ENCODE peak calls at places on chromosomes 16 and 17, in five cellular contexts. Z, T, S, B and R are unnamed samples.

GRCh38 chr17:45146616-45147101 is 1.6 kb upstream of the HEXIM1 start:
- DNase-seq in Z (no peak), T (peak), S (peak), B (peak), R (peak)

GRCh38 chr16:68992521-68992920 is 112.9 kb upstream of the HAS3 start:
- DNase-seq in Z (no peak), T (no peak), S (peak), B (peak), R (no peak)

GRCh38 chr16:85428899-85429775 is 184.0 kb upstream of the GSE1 start:
- DNase-seq in Z (peak), T (peak), S (no peak), B (no peak), R (no peak)

GRCh38 chr17:7972131-7972785 is 30.2 kb upstream of the GUCY2D start:
- DNase-seq in Z (peak), T (no peak), S (no peak), B (peak), R (no peak)

GRCh38 chr16:81699596-81699995 is 79.5 kb upstream of the PLCG2 start:
- DNase-seq in Z (peak), T (no peak), S (no peak), B (no peak), R (no peak)

GRCh38 chr17:47615766-47616424 is 33.8 kb upstream of the KPNB1 start:
- DNase-seq in Z (no peak), T (no peak), S (peak), B (peak), R (peak)

GRCh38 chr16:1650131-1650530 is 27.9 kb upstream of the JPT2 start:
- DNase-seq in Z (no peak), T (no peak), S (no peak), B (no peak), R (no peak)

GRCh38 chr17:27622160-27622559 is 8.8 kb upstream of the LGALS9 start:
- DNase-seq in Z (no peak), T (peak), S (no peak), B (no peak), R (no peak)

GRCh38 chr16:67528222-67528869 is at the start of gene RIPOR1:
- DNase-seq in Z (peak), T (peak), S (no peak), B (peak), R (no peak)

GRCh38 chr17:78715876-78716275 is 66.2 kb downstream of the CYTH1 start:
- DNase-seq in Z (no peak), T (no peak), S (no peak), B (no peak), R (no peak)

GRCh38 chr17:78172284-78173024 is 4.1 kb downstream of the SYNGR2 start:
- DNase-seq in Z (peak), T (peak), S (no peak), B (no peak), R (peak)

GRCh38 chr17:56659622-56660021 is 66.1 kb downstream of the NOG start:
- DNase-seq in Z (no peak), T (no peak), S (no peak), B (no peak), R (no peak)

GRCh38 chr17:73491648-73492047 is 152.6 kb downstream of the SDK2 start:
- DNase-seq in Z (no peak), T (no peak), S (no peak), B (no peak), R (no peak)

GRCh38 chr16:3444032-3444388 is 530 bp downstream of the NAA60 start:
- DNase-seq in Z (no peak), T (no peak), S (peak), B (peak), R (peak)

GRCh38 chr16:71900336-71900735 is 5.0 kb downstream of the IST1 start:
- DNase-seq in Z (no peak), T (no peak), S (no peak), B (no peak), R (peak)

GRCh38 chr16:88701541-88702363 is 4.5 kb downstream of the RNF166 start:
- DNase-seq in Z (no peak), T (no peak), S (no peak), B (no peak), R (no peak)

GRCh38 chr16:89052824-89053724 is 40.6 kb upstream of the ACSF3 start:
- DNase-seq in Z (no peak), T (peak), S (peak), B (no peak), R (no peak)

GRCh38 chr17:57739402-57740224 is 5.5 kb downstream of the CCDC182 start:
- DNase-seq in Z (no peak), T (no peak), S (no peak), B (peak), R (peak)

GRCh38 chr16:30499284-30499683 is 26.7 kb downstream of the ITGAL start:
- DNase-seq in Z (no peak), T (no peak), S (no peak), B (no peak), R (no peak)

DNA sequence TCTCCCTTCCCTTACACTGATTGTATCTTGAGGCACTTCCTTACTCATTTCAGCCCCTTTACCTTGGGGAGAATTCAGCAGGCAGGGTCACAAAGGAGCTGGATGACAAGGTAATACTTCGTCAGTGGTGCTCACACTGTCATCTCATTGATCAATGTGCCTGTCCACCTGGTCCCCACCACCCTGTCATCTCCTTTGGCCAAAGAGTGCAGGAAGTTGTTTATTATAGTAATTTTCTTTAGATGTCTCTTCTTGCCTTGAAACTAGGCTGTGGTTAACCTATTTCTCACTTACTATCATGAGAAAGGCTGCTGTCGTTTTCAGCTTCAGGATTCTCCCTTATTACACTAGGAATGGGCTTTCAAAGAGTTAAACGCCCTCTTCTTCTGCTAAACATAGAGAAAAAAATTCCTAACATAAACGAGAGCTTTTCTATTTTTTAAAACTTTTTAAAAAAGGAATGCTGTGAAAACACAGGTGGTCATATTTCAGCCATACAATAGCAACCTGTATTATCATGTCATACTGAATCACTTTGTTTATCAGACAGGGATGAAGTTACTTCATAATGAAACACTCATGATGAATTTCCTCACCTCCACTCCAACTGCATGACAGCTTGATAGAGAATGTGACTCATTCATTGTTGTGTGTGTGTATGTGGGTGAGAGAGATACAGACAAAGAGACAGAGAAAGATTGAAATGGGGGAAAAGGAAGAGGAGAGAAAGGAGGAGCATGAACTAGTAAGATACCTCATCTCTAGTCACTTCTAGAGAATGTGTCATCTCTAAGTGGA is 108.8 kb downstream of the SYCE1L start:
- DNase-seq in Z (no peak), T (no peak), S (peak), B (peak), R (no peak)
- H3K4me3 ChIP-seq in Z (no peak), T (no peak), S (no peak), B (no peak), R (no peak)

GRCh38 chr16:9526791-9527190 is 435.3 kb downstream of the HAPSTR1 start:
- DNase-seq in Z (no peak), T (no peak), S (no peak), B (no peak), R (no peak)
- TF ChIP-seq CTCF in Z (no peak), T (no peak), S (no peak), B (no peak), R (no peak)

GRCh38 chr16:19878760-19879159 is 5.9 kb downstream of the GPRC5B start:
- DNase-seq in Z (no peak), T (no peak), S (no peak), B (no peak), R (no peak)

GRCh38 chr16:19874816-19875546 is 9.7 kb downstream of the GPRC5B start:
- DNase-seq in Z (no peak), T (no peak), S (no peak), B (no peak), R (no peak)

GRCh38 chr16:19874026-19874425 is 10.6 kb downstream of the GPRC5B start:
- DNase-seq in Z (no peak), T (no peak), S (no peak), B (no peak), R (no peak)

GRCh38 chr16:19876501-19877059 is 8.1 kb downstream of the GPRC5B start:
- DNase-seq in Z (no peak), T (no peak), S (no peak), B (no peak), R (no peak)

GRCh38 chr16:19875900-19876299 is 8.7 kb downstream of the GPRC5B start:
- DNase-seq in Z (no peak), T (no peak), S (no peak), B (no peak), R (no peak)
- H3K4me3 ChIP-seq in Z (no peak), T (no peak), S (no peak), B (no peak), R (no peak)

GRCh38 chr16:4800290-4801041 is 2.0 kb downstream of the ROGDI start:
- DNase-seq in Z (no peak), T (peak), S (no peak), B (no peak), R (peak)

GRCh38 chr16:4803479-4804243 is 1.2 kb upstream of the ROGDI start:
- DNase-seq in Z (no peak), T (no peak), S (no peak), B (peak), R (no peak)

GRCh38 chr16:4801962-4802658 is at the start of gene ROGDI:
- DNase-seq in Z (peak), T (peak), S (no peak), B (peak), R (peak)

GRCh38 chr16:4801051-4801961 is 1.1 kb downstream of the ROGDI start:
- DNase-seq in Z (no peak), T (no peak), S (no peak), B (no peak), R (no peak)

GRCh38 chr16:4802659-4803287 is 340 bp upstream of the ROGDI start:
- DNase-seq in Z (peak), T (peak), S (peak), B (peak), R (peak)
- TF ChIP-seq CTCF in Z (peak), T (no peak), S (no peak), B (no peak), R (no peak)

DNA sequence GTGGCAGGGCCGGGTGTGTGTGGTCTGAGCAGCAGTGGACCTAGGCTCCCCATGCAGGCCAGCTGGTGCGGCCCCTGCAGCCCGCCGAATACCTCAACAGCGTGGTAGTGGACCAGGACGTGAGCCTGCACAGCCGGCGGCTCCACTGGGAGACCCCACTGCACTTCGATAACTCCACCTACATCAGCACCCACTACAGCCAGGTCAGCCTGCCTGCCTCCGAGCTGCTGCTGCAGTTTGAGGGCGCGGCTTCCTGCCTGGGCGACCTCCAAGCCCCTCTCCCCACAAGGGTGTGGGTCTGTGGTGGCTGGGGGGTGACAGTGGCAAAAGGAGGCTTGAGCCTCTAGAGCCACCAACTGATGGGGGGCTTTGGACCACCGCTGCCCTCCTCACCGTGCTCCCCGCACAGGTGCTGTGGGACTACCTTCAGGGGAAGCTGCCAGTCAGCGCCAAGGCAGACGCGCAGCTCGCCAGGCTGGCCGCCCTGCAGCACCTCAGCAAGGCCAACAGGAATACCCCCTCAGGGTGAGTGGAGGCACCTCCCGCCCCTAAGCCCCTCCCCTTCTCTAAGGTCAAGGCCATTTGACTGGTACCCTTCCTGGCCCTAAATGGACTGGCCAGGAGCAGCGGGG is 8.4 kb upstream of the SMIM5 start:
- DNase-seq in Z (no peak), T (no peak), S (no peak), B (no peak), R (no peak)
- H3K4me3 ChIP-seq in Z (no peak), T (no peak), S (no peak), B (no peak), R (no peak)

DNA sequence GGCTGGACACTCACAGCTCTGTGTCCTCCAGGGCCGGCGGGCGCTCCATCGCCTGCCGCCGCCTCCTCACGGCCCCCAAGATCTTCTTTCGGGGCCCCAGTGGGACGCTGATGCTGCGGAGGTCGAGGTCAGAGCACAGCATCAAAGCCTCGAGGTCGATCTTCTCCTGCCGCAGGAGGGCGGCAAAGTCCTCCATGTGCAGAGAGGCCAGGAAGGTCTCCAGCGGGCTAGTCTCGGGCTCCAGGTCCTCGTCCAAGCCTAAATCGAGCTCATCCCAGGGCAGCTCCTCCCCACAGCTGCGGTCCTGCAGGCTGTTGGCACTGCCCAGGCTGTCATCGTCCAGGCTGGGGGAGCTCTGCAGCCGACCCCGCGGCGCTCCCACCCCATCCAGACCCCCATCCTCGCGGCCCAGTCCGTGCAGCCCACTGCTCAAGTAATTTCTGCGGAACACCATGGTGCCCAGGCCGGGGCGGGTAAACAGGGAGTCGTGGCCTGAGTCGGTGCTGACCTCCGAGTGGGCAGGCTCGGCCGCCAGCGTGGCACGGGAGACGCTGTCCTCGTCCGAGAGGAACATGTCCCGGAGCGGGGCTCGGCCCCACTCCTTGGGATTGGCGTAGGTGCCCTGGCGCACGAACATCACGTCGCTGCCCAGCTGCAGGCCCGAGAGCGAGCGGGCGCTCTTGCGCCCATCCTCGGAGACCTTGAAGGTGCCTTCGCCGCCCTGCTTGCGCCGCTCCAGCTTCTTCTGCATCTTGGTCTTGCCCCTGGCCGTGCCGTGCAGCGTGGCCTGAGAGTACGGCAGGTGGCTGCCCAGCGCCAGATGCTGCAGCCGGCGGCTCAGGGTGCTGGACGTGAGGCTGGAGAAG is 3.4 kb downstream of the USH1G start:
- DNase-seq in Z (no peak), T (no peak), S (no peak), B (peak), R (peak)
- TF ChIP-seq CTCF in Z (peak), T (no peak), S (no peak), B (peak), R (peak)

GRCh38 chr17:16975266-16975651 is 3.3 kb upstream of the TNFRSF13B start:
- DNase-seq in Z (no peak), T (no peak), S (no peak), B (no peak), R (peak)
- H3K4me3 ChIP-seq in Z (no peak), T (no peak), S (no peak), B (no peak), R (peak)

GRCh38 chr17:6478486-6478885 is 34.2 kb downstream of the PIMREG start:
- DNase-seq in Z (no peak), T (peak), S (no peak), B (no peak), R (no peak)

GRCh38 chr17:6476061-6476833 is 32.0 kb downstream of the PIMREG start:
- DNase-seq in Z (no peak), T (no peak), S (no peak), B (no peak), R (no peak)

GRCh38 chr17:6477831-6478383 is 33.7 kb downstream of the PIMREG start:
- DNase-seq in Z (no peak), T (peak), S (no peak), B (no peak), R (no peak)

GRCh38 chr17:6475411-6475810 is 31.2 kb downstream of the PIMREG start:
- DNase-seq in Z (no peak), T (no peak), S (no peak), B (peak), R (no peak)

DNA sequence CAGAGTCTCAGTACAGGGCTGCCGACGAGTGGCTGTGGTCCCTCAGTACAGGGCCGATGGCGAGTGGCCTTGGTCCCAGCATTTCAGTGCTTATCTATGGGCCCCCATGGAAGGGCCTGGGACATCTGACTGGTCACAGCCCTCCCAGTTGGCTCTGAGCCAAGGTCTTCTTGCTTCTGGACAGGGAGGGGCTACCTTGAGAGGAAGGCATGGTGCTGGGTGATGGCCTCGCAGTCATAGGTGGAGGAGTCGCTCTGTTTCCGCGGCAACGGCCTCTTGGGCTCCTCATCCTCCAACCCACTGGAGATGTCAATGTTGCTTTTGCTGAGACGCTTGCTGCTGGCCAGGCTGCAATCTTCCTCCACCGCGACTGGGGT is 32.6 kb downstream of the PIMREG start:
- DNase-seq in Z (no peak), T (peak), S (no peak), B (no peak), R (no peak)
- TF ChIP-seq CTCF in Z (no peak), T (no peak), S (no peak), B (no peak), R (no peak)

DNA sequence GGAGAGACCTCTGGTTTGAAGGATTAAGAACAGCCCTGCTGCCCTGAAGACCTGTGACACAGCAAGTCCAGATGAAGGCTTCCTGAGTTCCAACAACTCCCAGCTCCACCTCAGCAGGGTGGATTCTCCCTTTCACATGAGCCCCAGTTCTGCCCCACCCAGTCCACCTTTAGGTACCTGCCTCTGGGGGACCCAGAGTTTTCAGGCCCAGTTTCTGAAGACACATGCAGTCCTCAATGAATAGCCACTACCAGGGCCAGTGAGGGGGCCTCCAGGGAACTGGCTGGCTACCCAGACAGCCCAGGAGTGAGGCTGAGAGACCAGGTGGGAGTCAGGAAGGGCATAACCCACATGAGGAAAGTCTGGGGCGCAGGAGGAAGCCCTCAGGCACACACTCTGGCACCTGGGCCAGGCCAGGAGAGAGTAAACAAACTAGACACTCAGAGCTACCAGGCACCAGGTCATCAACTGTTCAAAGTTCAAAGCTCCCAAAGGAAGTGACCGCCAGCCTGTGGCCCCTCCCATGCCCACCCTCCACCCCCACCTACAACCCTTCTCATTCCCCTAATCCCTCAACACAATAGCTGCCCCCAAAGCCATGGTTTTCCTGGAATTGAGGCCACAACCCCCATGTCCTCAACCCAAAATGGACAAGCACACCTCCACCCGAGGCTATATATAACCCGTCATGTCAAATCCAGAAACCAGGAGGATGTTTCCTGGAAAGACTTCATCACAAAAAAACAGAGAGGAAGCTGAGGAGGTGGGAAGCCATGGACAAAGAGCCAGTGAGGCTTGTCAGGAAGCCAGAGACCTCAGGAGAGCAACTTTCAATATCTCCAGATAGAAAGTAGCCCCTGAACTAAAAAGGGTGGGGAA is 2.1 kb downstream of the MYO18A start:
- DNase-seq in Z (no peak), T (peak), S (no peak), B (no peak), R (no peak)
- H3K4me3 ChIP-seq in Z (peak), T (no peak), S (no peak), B (peak), R (no peak)